ENCODE peak calls at places on chromosomes 1 and 21, in five cellular contexts. One of them, this sample, is unnamed.

GRCh38 chr1:24995661-24996060 is 65.6 kb upstream of the RUNX3 start:
- DNase-seq in A549: no peak
- DNase-seq in K562: no peak
- DNase-seq in IMR-90: no peak
- DNase-seq in GM12878: no peak
- DNase-seq in this sample: no peak

GRCh38 chr1:180542113-180542512 is 16.7 kb upstream of the OVAAL start:
- DNase-seq in A549: no peak
- DNase-seq in K562: no peak
- DNase-seq in IMR-90: no peak
- DNase-seq in GM12878: no peak
- DNase-seq in this sample: no peak

GRCh38 chr1:67750690-67751052 is 65.7 kb downstream of the GADD45A start:
- DNase-seq in A549: no peak
- DNase-seq in K562: no peak
- DNase-seq in IMR-90: no peak
- DNase-seq in GM12878: no peak
- DNase-seq in this sample: no peak

GRCh38 chr1:208089971-208090755 is 154.0 kb downstream of the PLXNA2 start:
- DNase-seq in A549: no peak
- DNase-seq in K562: no peak
- DNase-seq in IMR-90: peak
- DNase-seq in GM12878: no peak
- DNase-seq in this sample: peak

GRCh38 chr1:36359911-36360310 is 25.8 kb downstream of the STK40 start:
- DNase-seq in A549: no peak
- DNase-seq in K562: no peak
- DNase-seq in IMR-90: peak
- DNase-seq in GM12878: no peak
- DNase-seq in this sample: no peak

GRCh38 chr1:76083189-76083588 is 8.6 kb downstream of the ST6GALNAC3 start:
- DNase-seq in A549: no peak
- DNase-seq in K562: no peak
- DNase-seq in IMR-90: no peak
- DNase-seq in GM12878: no peak
- DNase-seq in this sample: no peak

GRCh38 chr1:212565079-212565478 is 43.5 kb upstream of the ATF3 start:
- DNase-seq in A549: no peak
- DNase-seq in K562: no peak
- DNase-seq in IMR-90: no peak
- DNase-seq in GM12878: no peak
- DNase-seq in this sample: no peak

GRCh38 chr1:110857964-110858948 is 14.7 kb upstream of the CD53 start:
- DNase-seq in A549: no peak
- DNase-seq in K562: peak
- DNase-seq in IMR-90: no peak
- DNase-seq in GM12878: no peak
- DNase-seq in this sample: no peak

GRCh38 chr1:154969741-154970452 is 650 bp downstream of the SHC1 start:
- DNase-seq in A549: no peak
- DNase-seq in K562: no peak
- DNase-seq in IMR-90: no peak
- DNase-seq in GM12878: no peak
- DNase-seq in this sample: no peak

GRCh38 chr1:225435957-225436392 is 8.1 kb upstream of the LBR start:
- DNase-seq in A549: no peak
- DNase-seq in K562: no peak
- DNase-seq in IMR-90: no peak
- DNase-seq in GM12878: no peak
- DNase-seq in this sample: no peak

GRCh38 chr1:184418955-184419733 is 32.3 kb downstream of the C1orf21 start:
- DNase-seq in A549: no peak
- DNase-seq in K562: no peak
- DNase-seq in IMR-90: peak
- DNase-seq in GM12878: no peak
- DNase-seq in this sample: no peak

GRCh38 chr1:211735208-211736170 is 60.1 kb upstream of the NEK2 start:
- DNase-seq in A549: peak
- DNase-seq in K562: peak
- DNase-seq in IMR-90: peak
- DNase-seq in GM12878: no peak
- DNase-seq in this sample: peak

GRCh38 chr1:205800973-205801703 is 11.9 kb downstream of the SLC41A1 start:
- DNase-seq in A549: no peak
- DNase-seq in K562: no peak
- DNase-seq in IMR-90: no peak
- DNase-seq in GM12878: no peak
- DNase-seq in this sample: no peak

GRCh38 chr1:18009729-18010075 is 97.9 kb upstream of the IGSF21 start:
- DNase-seq in A549: no peak
- DNase-seq in K562: no peak
- DNase-seq in IMR-90: no peak
- DNase-seq in GM12878: no peak
- DNase-seq in this sample: no peak

GRCh38 chr1:223556414-223557124 is 108.9 kb downstream of the CAPN8 start:
- DNase-seq in A549: peak
- DNase-seq in K562: peak
- DNase-seq in IMR-90: peak
- DNase-seq in GM12878: peak
- DNase-seq in this sample: peak

GRCh38 chr1:186807162-186807561 is 21.6 kb upstream of the PLA2G4A start:
- DNase-seq in A549: no peak
- DNase-seq in K562: no peak
- DNase-seq in IMR-90: no peak
- DNase-seq in GM12878: no peak
- DNase-seq in this sample: no peak

GRCh38 chr1:186804669-186805068 is 24.1 kb upstream of the PLA2G4A start:
- DNase-seq in A549: no peak
- DNase-seq in K562: no peak
- DNase-seq in IMR-90: no peak
- DNase-seq in GM12878: no peak
- DNase-seq in this sample: no peak

GRCh38 chr1:186802388-186802787 is 26.4 kb upstream of the PLA2G4A start:
- DNase-seq in A549: no peak
- DNase-seq in K562: no peak
- DNase-seq in IMR-90: no peak
- DNase-seq in GM12878: no peak
- DNase-seq in this sample: no peak

GRCh38 chr1:186811892-186812291 is 16.9 kb upstream of the PLA2G4A start:
- DNase-seq in A549: no peak
- DNase-seq in K562: no peak
- DNase-seq in IMR-90: no peak
- DNase-seq in GM12878: no peak
- DNase-seq in this sample: no peak

DNA sequence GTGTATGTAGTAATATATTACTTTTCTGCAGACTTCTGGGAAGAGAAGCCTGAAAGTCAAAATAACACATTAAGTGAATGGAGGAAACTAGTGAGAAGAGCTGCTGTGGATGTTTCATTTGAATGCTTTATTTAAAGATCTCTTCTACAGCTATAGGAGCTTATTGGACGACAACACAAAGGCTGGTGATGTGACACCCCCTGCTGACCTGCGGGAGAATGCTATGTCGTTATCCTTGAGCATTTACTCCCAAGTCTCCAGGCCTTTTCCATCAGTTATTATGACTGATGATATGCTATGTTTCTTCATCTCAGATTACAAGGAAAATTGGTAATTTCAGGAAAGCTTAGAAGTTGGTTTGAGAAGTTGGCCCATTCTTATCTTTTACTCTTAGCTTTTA is 22.3 kb upstream of the PLA2G4A start:
- DNase-seq in A549: peak
- DNase-seq in K562: no peak
- DNase-seq in IMR-90: peak
- DNase-seq in GM12878: no peak
- DNase-seq in this sample: no peak
- TF ChIP-seq RCOR1 in A549: no peak
- TF ChIP-seq RCOR1 in K562: no peak
- TF ChIP-seq RCOR1 in IMR-90: no peak
- TF ChIP-seq RCOR1 in GM12878: no peak
- TF ChIP-seq RCOR1 in this sample: no peak

DNA sequence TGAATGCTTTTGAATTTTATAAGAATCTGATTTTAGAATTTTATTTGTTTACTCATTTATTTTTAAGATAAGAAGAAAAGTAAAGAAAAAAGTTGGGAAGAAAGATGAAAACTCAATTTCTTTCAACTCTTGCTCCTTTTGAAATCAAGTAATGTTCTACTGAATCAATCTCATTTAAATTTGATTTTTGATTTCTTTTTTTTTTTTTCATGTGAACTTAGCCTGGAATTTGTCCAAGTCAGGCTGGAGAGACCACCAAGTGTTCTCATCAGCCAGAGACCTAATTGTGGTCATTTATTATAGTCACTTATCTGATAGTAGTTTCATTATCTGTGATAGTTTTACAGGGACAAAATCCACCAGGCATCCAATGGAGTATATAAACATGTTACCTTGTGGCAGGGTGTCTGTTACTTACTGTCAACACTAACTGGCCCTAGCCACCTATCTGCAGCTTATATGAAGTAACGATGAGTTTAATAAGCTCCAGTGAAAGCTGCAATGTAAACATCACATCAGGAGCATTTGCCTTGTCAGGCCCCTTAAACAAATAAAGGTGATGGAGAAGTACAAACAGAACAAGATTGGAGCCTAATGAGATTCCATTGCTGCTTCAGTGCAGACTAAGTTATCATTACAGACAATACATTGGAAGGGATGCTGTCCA is 39.2 kb downstream of the HLX start:
- DNase-seq in A549: no peak
- DNase-seq in K562: no peak
- DNase-seq in IMR-90: no peak
- DNase-seq in GM12878: no peak
- DNase-seq in this sample: no peak
- TF ChIP-seq RCOR1 in A549: no peak
- TF ChIP-seq RCOR1 in K562: no peak
- TF ChIP-seq RCOR1 in IMR-90: no peak
- TF ChIP-seq RCOR1 in GM12878: no peak
- TF ChIP-seq RCOR1 in this sample: no peak

GRCh38 chr21:39317134-39318090 is 4.0 kb upstream of the BRWD1 start:
- DNase-seq in A549: no peak
- DNase-seq in K562: no peak
- DNase-seq in IMR-90: no peak
- DNase-seq in GM12878: no peak
- DNase-seq in this sample: peak

GRCh38 chr21:39314155-39315027 is 959 bp upstream of the BRWD1 start:
- DNase-seq in A549: peak
- DNase-seq in K562: no peak
- DNase-seq in IMR-90: peak
- DNase-seq in GM12878: no peak
- DNase-seq in this sample: no peak

GRCh38 chr21:39316729-39317128 is 3.3 kb upstream of the BRWD1 start:
- DNase-seq in A549: no peak
- DNase-seq in K562: no peak
- DNase-seq in IMR-90: no peak
- DNase-seq in GM12878: no peak
- DNase-seq in this sample: no peak

GRCh38 chr21:39315603-39316002 is 2.2 kb upstream of the BRWD1 start:
- DNase-seq in A549: no peak
- DNase-seq in K562: no peak
- DNase-seq in IMR-90: no peak
- DNase-seq in GM12878: no peak
- DNase-seq in this sample: no peak

GRCh38 chr21:39316062-39316461 is 2.6 kb upstream of the BRWD1 start:
- DNase-seq in A549: no peak
- DNase-seq in K562: no peak
- DNase-seq in IMR-90: no peak
- DNase-seq in GM12878: no peak
- DNase-seq in this sample: no peak
- TF ChIP-seq RCOR1 in A549: no peak
- TF ChIP-seq RCOR1 in K562: no peak
- TF ChIP-seq RCOR1 in IMR-90: no peak
- TF ChIP-seq RCOR1 in GM12878: no peak
- TF ChIP-seq RCOR1 in this sample: no peak

DNA sequence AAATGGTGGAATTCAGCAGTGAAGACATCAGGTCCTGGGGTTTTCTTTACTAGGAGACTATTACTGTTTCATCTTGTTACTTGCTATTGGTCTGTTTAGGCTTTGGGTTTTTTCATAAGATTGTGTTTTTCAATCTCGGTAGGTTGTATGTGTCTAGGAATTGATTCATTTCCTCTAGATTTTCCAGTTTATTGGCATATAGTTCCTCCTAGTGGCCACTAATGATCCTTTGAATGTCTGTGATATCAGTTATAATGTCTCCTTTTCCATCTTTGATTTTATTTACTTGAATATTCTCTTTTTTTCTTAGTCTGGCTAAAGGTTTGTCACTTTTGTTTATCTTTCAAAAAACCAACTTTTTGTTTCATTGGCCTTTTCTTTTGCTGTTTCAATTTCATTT is 233.0 kb downstream of the RWDD3 start:
- DNase-seq in A549: no peak
- DNase-seq in K562: no peak
- DNase-seq in IMR-90: no peak
- DNase-seq in GM12878: no peak
- DNase-seq in this sample: no peak
- TF ChIP-seq RCOR1 in A549: no peak
- TF ChIP-seq RCOR1 in K562: no peak
- TF ChIP-seq RCOR1 in IMR-90: no peak
- TF ChIP-seq RCOR1 in GM12878: no peak
- TF ChIP-seq RCOR1 in this sample: no peak

DNA sequence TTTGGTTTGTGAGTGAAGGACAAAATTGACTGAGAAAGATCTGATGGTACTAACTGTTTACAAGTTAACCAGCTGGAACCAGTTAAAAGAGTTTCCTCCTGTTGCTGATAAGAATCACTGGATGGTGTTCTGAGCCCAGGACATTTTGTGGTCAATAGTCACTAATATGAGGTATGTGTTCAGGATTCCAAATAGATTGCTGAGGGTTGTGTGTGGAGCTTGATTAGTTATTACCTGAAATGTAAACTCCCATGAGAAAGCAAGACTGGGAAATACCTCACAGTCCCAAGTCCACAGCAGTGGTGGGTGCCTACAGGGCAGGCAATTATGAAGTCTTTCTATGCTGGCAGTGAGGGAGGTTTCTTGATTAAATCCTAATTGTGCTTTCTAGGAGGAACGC is 164.6 kb downstream of the DNM3 start:
- DNase-seq in A549: peak
- DNase-seq in K562: no peak
- DNase-seq in IMR-90: peak
- DNase-seq in GM12878: no peak
- DNase-seq in this sample: no peak
- TF ChIP-seq RCOR1 in A549: no peak
- TF ChIP-seq RCOR1 in K562: no peak
- TF ChIP-seq RCOR1 in IMR-90: no peak
- TF ChIP-seq RCOR1 in GM12878: no peak
- TF ChIP-seq RCOR1 in this sample: no peak

GRCh38 chr21:44917446-44918106 is 3.1 kb downstream of the ITGB2 start:
- DNase-seq in A549: no peak
- DNase-seq in K562: no peak
- DNase-seq in IMR-90: no peak
- DNase-seq in GM12878: no peak
- DNase-seq in this sample: no peak
- TF ChIP-seq RCOR1 in A549: no peak
- TF ChIP-seq RCOR1 in K562: no peak
- TF ChIP-seq RCOR1 in IMR-90: no peak
- TF ChIP-seq RCOR1 in GM12878: no peak
- TF ChIP-seq RCOR1 in this sample: no peak

This sample was measured in SK-N-SH.